ENCODE peak calls at places on chromosome 1, in ten cellular contexts. Z is HCT116; R is right cardiac atrium; G is SK-N-SH treated with all-trans-retinoic acid at 6 μM for 48 hours; L is upper lobe of left lung; J is naive B cell; M is foreskin keratinocyte; X is activated CD8-positive, alpha-beta T cell treated with anti-CD3 and anti-CD28 coated beads, Interleukin-2, amount 10 ng/mL, durations not matched to agents 7 days and 5 days; N is left colon; K is gastrocnemius medialis. D is an unnamed sample.

GRCh38 chr1:56911539-56911938 is 54.3 kb downstream of the C8B start:
- ATAC-seq in J (no peak), N (no peak), K (no peak), G (no peak), R (no peak), Z (no peak), L (no peak), M (no peak), X (no peak), D (no peak)

GRCh38 chr1:23394664-23395063 is 25.0 kb upstream of the ZNF436 start:
- ATAC-seq in L (peak), G (peak), Z (no peak), J (no peak), K (peak), R (peak), N (peak), X (no peak), M (no peak), D (no peak)

GRCh38 chr1:31663622-31664452 is 19.2 kb upstream of the PEF1 start:
- ATAC-seq in R (peak), L (peak), G (peak), K (peak), J (no peak), N (no peak), Z (peak), M (no peak), X (peak), D (no peak)

GRCh38 chr1:63794927-63795326 is 21.1 kb downstream of the ROR1 start:
- ATAC-seq in M (no peak), J (no peak), Z (peak), K (no peak), X (no peak), R (no peak), N (no peak), G (peak), L (peak), D (no peak)

GRCh38 chr1:110450928-110451327 is at the start of gene PROK1:
- ATAC-seq in Z (no peak), L (no peak), M (no peak), G (no peak), R (no peak), N (no peak), K (no peak), X (no peak), J (no peak), D (no peak)

GRCh38 chr1:197615693-197616011 is 159.6 kb downstream of the DENND1B start:
- ATAC-seq in Z (no peak), R (no peak), L (no peak), G (no peak), N (peak), X (no peak), K (no peak), J (no peak), M (no peak), D (no peak)

GRCh38 chr1:109657970-109658369 is 2.1 kb downstream of the GSTM4 start:
- ATAC-seq in Z (no peak), M (no peak), N (no peak), K (no peak), G (no peak), J (no peak), X (no peak), R (no peak), L (no peak), D (no peak)

GRCh38 chr1:234735976-234736375 is 126.0 kb upstream of the IRF2BP2 start:
- ATAC-seq in J (no peak), G (no peak), N (no peak), L (no peak), Z (no peak), M (no peak), R (no peak), X (no peak), K (no peak), D (no peak)

GRCh38 chr1:1216770-1217620 is 3.0 kb upstream of the TNFRSF4 start:
- ATAC-seq in M (no peak), L (no peak), K (no peak), N (no peak), G (no peak), Z (no peak), X (no peak), R (no peak), J (no peak), D (no peak)

GRCh38 chr1:245946905-245947304 is 560.2 kb downstream of the SMYD3 start:
- ATAC-seq in N (no peak), G (no peak), L (no peak), X (no peak), R (no peak), K (no peak), J (no peak), Z (no peak), M (no peak), D (no peak)

GRCh38 chr1:33377013-33377412 is 53.9 kb downstream of the PHC2 start:
- ATAC-seq in Z (peak), X (peak), R (no peak), N (no peak), L (no peak), M (no peak), J (no peak), K (no peak), G (peak), D (no peak)

GRCh38 chr1:22143586-22144033 is 713 bp upstream of the WNT4 start:
- ATAC-seq in J (no peak), R (no peak), G (no peak), Z (peak), M (no peak), N (peak), L (no peak), K (peak), X (no peak), D (no peak)

GRCh38 chr1:51000160-51000559 is 30.1 kb downstream of the CDKN2C start:
- ATAC-seq in N (no peak), K (no peak), X (no peak), L (no peak), Z (no peak), J (peak), G (no peak), M (no peak), R (no peak), D (peak)

GRCh38 chr1:160419838-160420169 is 19.4 kb downstream of the VANGL2 start:
- ATAC-seq in Z (no peak), G (no peak), L (no peak), N (no peak), M (no peak), R (no peak), X (no peak), J (no peak), K (no peak), D (no peak)

GRCh38 chr1:199129247-199129646 is 490.4 kb downstream of the PTPRC start:
- ATAC-seq in M (no peak), K (no peak), Z (no peak), G (no peak), X (no peak), R (no peak), J (no peak), L (no peak), N (no peak), D (no peak)

GRCh38 chr1:169119405-169119804 is 12.9 kb downstream of the ATP1B1 start:
- ATAC-seq in N (no peak), M (peak), L (no peak), R (no peak), Z (peak), K (peak), X (no peak), J (no peak), G (peak), D (no peak)

GRCh38 chr1:66984491-66984890 is 59.7 kb downstream of the MIER1 start:
- ATAC-seq in G (no peak), X (no peak), L (no peak), R (no peak), M (no peak), J (no peak), K (no peak), N (no peak), Z (no peak), D (peak)

GRCh38 chr1:236172041-236172579 is 29.8 kb downstream of the GPR137B start:
- ATAC-seq in Z (no peak), N (no peak), L (no peak), R (no peak), X (no peak), J (no peak), M (no peak), K (no peak), G (peak), D (no peak)

GRCh38 chr1:71154454-71154853 is 73.6 kb upstream of the ZRANB2 start:
- ATAC-seq in M (no peak), G (no peak), Z (no peak), N (no peak), R (no peak), X (no peak), J (no peak), K (no peak), L (peak), D (no peak)

GRCh38 chr1:118970451-118970850 is 17.7 kb downstream of the TBX15 start:
- ATAC-seq in G (no peak), L (no peak), R (no peak), J (no peak), X (no peak), N (no peak), M (no peak), Z (no peak), K (peak), D (no peak)

GRCh38 chr1:159014851-159015250 is 5.1 kb downstream of the IFI16 start:
- ATAC-seq in L (no peak), N (no peak), G (no peak), M (no peak), K (no peak), R (no peak), Z (no peak), X (no peak), J (no peak), D (no peak)

GRCh38 chr1:21397813-21398188 is 42.1 kb upstream of the NBPF3 start:
- ATAC-seq in N (no peak), L (no peak), G (no peak), Z (no peak), X (peak), K (no peak), R (no peak), M (no peak), J (peak), D (peak)

GRCh38 chr1:90190523-90190922 is 195.6 kb downstream of the ZNF326 start:
- ATAC-seq in X (no peak), M (no peak), L (no peak), Z (no peak), K (no peak), N (no peak), G (no peak), J (no peak), R (peak), D (no peak)

GRCh38 chr1:235892080-235892670 is 25.5 kb upstream of the LYST start:
- ATAC-seq in J (no peak), Z (no peak), M (no peak), X (no peak), N (no peak), K (no peak), G (no peak), R (no peak), L (no peak), D (peak)

GRCh38 chr1:98459471-98459870 is 202.1 kb upstream of the SNX7 start:
- ATAC-seq in M (no peak), X (no peak), K (no peak), L (no peak), Z (no peak), R (no peak), G (peak), J (no peak), N (no peak), D (no peak)

GRCh38 chr1:64884261-64885040 is 81.9 kb downstream of the JAK1 start:
- ATAC-seq in J (no peak), G (no peak), N (no peak), R (no peak), M (no peak), L (no peak), K (no peak), X (no peak), Z (no peak), D (no peak)

GRCh38 chr1:10726355-10726754 is 70.1 kb downstream of the CASZ1 start:
- ATAC-seq in G (no peak), J (no peak), K (peak), Z (no peak), N (no peak), R (peak), L (peak), X (no peak), M (no peak), D (no peak)